ENCODE peak calls at places on chromosomes 12 and 14, in seven cellular contexts. R is breast epithelium, F is K562, P is suprapubic skin, Z is HCT116, D is vagina, K is sigmoid colon. N is an unnamed sample.
A peak's percentile ranks its signal among the peaks of the same experiment; 100 is the strongest.

GRCh38 chr12:28780096-28780495 is 369.0 kb upstream of the FAR2 start:
- DNase-seq in R (no peak), F (no peak), P (no peak), Z (no peak), D (no peak), K (no peak), N (no peak)

GRCh38 chr12:98973395-98973794 is 328.3 kb downstream of the APAF1 start:
- DNase-seq in R (no peak), F (no peak), P (no peak), Z (peak; percentile 37), D (no peak), K (no peak), N (no peak)

GRCh38 chr12:133236556-133236955 is 879 bp upstream of the ANHX start:
- DNase-seq in R (no peak), F (no peak), P (no peak), Z (no peak), D (no peak), K (no peak), N (peak; percentile 59)

GRCh38 chr14:104284107-104284592 is 145.8 kb downstream of the KIF26A start:
- DNase-seq in R (no peak), F (no peak), P (peak; percentile 57), Z (no peak), D (no peak), K (peak; percentile 60), N (peak; percentile 56)

GRCh38 chr12:130454296-130454695 is 116.6 kb downstream of the PIWIL1 start:
- DNase-seq in R (no peak), F (no peak), P (no peak), Z (no peak), D (no peak), K (no peak), N (no peak)

GRCh38 chr12:67981236-67982164 is 7.7 kb upstream of the IFNG-AS1 start:
- DNase-seq in R (no peak), F (no peak), P (no peak), Z (peak; percentile 81), D (no peak), K (no peak), N (no peak)

GRCh38 chr12:60205500-60205899 is 609.7 kb downstream of the SLC16A7 start:
- DNase-seq in R (no peak), F (no peak), P (no peak), Z (no peak), D (no peak), K (no peak), N (no peak)

GRCh38 chr12:25854991-25855390 is 103.5 kb upstream of the RASSF8 start:
- DNase-seq in R (no peak), F (no peak), P (no peak), Z (no peak), D (no peak), K (no peak), N (no peak)

GRCh38 chr12:6158263-6158662 is 33.8 kb upstream of the VWF start:
- DNase-seq in R (no peak), F (no peak), P (no peak), Z (no peak), D (no peak), K (no peak), N (no peak)

GRCh38 chr14:102140750-102141145 is 1.1 kb downstream of the WDR20 start:
- DNase-seq in R (no peak), F (no peak), P (no peak), Z (no peak), D (no peak), K (no peak), N (no peak)

GRCh38 chr14:54567634-54568561 is 970 bp downstream of the SAMD4A start:
- DNase-seq in R (peak; percentile 46), F (peak; percentile 18), P (peak; percentile 76), Z (no peak), D (no peak), K (peak; percentile 86), N (peak; percentile 44)

GRCh38 chr14:94935901-94936300 is 166.0 kb upstream of the GSC start:
- DNase-seq in R (no peak), F (no peak), P (no peak), Z (no peak), D (no peak), K (no peak), N (no peak)

GRCh38 chr12:89439946-89440345 is 84.7 kb downstream of the GALNT4 start:
- DNase-seq in R (no peak), F (no peak), P (no peak), Z (no peak), D (no peak), K (no peak), N (no peak)

GRCh38 chr12:107684990-107685359 is 624 bp upstream of the PWP1 start:
- DNase-seq in R (no peak), F (peak; percentile 37), P (no peak), Z (peak; percentile 23), D (no peak), K (no peak), N (no peak)

GRCh38 chr12:69886101-69886500 is 61.1 kb downstream of the MYRFL start:
- DNase-seq in R (no peak), F (no peak), P (no peak), Z (no peak), D (no peak), K (no peak), N (no peak)

GRCh38 chr12:108939594-108939993 is 59.7 kb downstream of the DAO start:
- DNase-seq in R (no peak), F (peak; percentile 27), P (no peak), Z (peak; percentile 34), D (no peak), K (no peak), N (no peak)

GRCh38 chr12:66941150-66941549 is 262.3 kb upstream of the GRIP1 start:
- DNase-seq in R (no peak), F (no peak), P (no peak), Z (no peak), D (no peak), K (no peak), N (no peak)

GRCh38 chr14:59342516-59343484 is 122.4 kb downstream of the GPR135 start:
- DNase-seq in R (no peak), F (no peak), P (no peak), Z (peak; percentile 28), D (no peak), K (no peak), N (no peak)

GRCh38 chr12:88969127-88969526 is 383.2 kb downstream of the DUSP6 start:
- DNase-seq in R (no peak), F (no peak), P (no peak), Z (no peak), D (no peak), K (no peak), N (no peak)

GRCh38 chr12:56333197-56333678 is 562 bp downstream of the PAN2 start:
- DNase-seq in R (no peak), F (peak; percentile 56), P (no peak), Z (no peak), D (no peak), K (no peak), N (no peak)

GRCh38 chr12:56336361-56337167 is 2.1 kb upstream of the IL23A start:
- DNase-seq in R (no peak), F (peak; percentile 43), P (no peak), Z (no peak), D (no peak), K (no peak), N (no peak)

GRCh38 chr12:56332512-56333196 is 1.1 kb downstream of the PAN2 start:
- DNase-seq in R (no peak), F (no peak), P (no peak), Z (no peak), D (no peak), K (no peak), N (no peak)

GRCh38 chr12:56334490-56334793 is 642 bp upstream of the PAN2 start:
- DNase-seq in R (no peak), F (no peak), P (no peak), Z (no peak), D (no peak), K (no peak), N (no peak)

GRCh38 chr12:56333679-56334489 is at the start of gene PAN2:
- DNase-seq in R (peak; percentile 98), F (peak; percentile 100), P (peak; percentile 96), Z (peak; percentile 98), D (peak; percentile 97), K (peak; percentile 99), N (peak; percentile 93)
- TF ChIP-seq POLR2A in R (peak; percentile 79), F (peak; percentile 90), P (peak; percentile 65), Z (peak; percentile 82), D (peak; percentile 58), K (peak; percentile 71), N (peak; percentile 72)

DNA sequence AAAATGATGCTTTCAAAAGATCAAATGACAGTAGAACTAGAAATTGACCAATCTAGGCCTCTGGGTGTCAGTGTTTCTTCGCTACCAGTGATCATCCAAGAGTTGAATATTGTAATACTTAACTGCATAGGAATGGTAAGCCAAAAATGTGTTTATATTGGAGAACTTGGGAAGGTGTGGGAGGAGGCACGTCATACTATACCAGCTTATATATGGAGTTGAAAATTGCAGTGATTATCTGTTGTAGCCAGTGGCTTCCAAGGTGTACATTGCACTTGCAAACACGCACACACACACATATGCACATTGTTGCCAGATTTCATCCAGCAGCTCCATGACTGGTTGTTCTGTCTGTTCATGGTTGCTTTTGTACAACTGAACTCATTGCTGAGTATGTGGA is 36.1 kb downstream of the EID3 start:
- DNase-seq in R (no peak), F (no peak), P (no peak), Z (no peak), D (no peak), K (no peak), N (no peak)
- TF ChIP-seq POLR2AphosphoS5 in R (no peak), F (no peak), P (no peak), Z (no peak), D (no peak), K (no peak), N (no peak)

DNA sequence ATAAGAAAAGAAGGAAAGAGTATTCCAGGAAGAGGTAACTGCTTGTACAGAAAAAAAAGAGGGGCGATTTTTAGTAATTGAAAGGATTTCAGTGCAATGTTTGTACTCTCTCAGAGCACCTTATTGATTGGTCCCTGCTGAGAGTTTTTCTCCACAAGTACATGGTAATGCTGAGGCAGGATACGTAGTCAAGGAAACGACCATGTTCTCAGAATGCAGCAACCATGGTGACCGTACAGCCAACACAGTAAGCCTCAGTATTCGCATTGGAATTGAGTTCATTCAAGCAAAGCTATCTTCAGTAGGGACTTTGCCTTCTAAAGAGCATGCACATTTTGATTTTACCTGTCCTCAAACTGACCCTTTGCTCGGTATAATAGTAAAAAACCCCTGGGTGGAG is 6.1 kb upstream of the SLC41A2 start:
- DNase-seq in R (no peak), F (no peak), P (no peak), Z (no peak), D (no peak), K (no peak), N (no peak)
- H3K36me3 ChIP-seq in R (no peaks in the 10 kb centered on the region), F (no peaks in the 10 kb centered on the region), P (no peaks in the 10 kb centered on the region), Z (no peaks in the 10 kb centered on the region), D (no peaks in the 10 kb centered on the region), K (no peaks in the 10 kb centered on the region), N (no peaks in the 10 kb centered on the region)

DNA sequence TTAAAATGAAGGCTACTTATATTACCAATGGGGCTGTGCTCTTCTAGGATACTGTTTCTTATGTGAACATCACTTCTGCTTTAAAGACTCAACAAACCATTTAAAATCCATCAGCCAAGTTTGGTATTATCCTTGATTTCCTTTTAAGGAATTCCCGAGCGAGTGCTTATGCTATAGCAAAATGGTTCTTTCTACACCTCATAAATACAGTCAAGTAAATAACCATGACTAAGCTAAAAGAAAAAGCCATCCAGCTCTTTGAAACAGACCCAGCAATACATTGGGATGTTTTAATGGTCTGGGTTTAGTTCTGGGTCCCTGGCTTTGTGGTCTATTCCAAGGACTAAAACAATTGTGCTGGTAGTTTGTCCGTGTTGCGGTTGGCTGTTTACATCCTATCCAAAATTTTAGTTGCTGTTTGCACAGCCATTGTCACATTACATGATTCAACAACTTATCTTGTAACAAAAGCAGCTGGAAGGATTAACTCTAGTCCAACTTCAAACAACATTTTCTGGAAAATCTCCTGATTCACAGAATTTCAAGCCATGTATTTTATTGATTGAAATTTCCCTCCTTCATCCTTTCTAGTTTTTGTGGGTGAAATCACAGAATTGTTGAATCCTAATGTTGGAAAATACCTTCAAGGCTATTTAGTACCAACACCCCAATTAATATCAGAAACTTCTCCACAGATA is 19.7 kb downstream of the KLRB1 start:
- DNase-seq in R (no peak), F (no peak), P (no peak), Z (no peak), D (no peak), K (no peak), N (no peak)
- TF ChIP-seq POLR2A in R (no peak), F (no peak), P (no peak), Z (no peak), D (no peak), K (no peak), N (no peak)

N was measured in upper lobe of left lung.